ENCODE peak calls at places on chromosomes 1 and 21, in ten cellular contexts. Q, C, P, W, G, M, N, O, V and F are unnamed samples.

GRCh38 chr1:18526436-18527275 is 45.9 kb downstream of the KLHDC7A start:
- DNase-seq in Q (no peak), G (no peak), V (no peak), M (no peak), C (no peak), P (no peak), O (peak; percentile 14), W (no peak), N (no peak), F (no peak)

GRCh38 chr1:195663549-195664280 is 944.5 kb downstream of the KCNT2 start:
- DNase-seq in O (no peak), C (no peak), P (no peak), W (no peak), M (no peak), V (no peak), Q (no peak), N (no peak), G (peak; percentile 37), F (peak; percentile 68)

GRCh38 chr1:63317007-63317813 is 5.2 kb upstream of the FOXD3 start:
- DNase-seq in C (peak; percentile 80), O (peak; percentile 70), W (no peak), M (peak; percentile 85), N (peak; percentile 37), V (peak; percentile 64), G (peak; percentile 78), Q (peak; percentile 65), P (peak; percentile 81), F (peak; percentile 61)

GRCh38 chr1:233802611-233803010 is 101.9 kb upstream of the SLC35F3 start:
- DNase-seq in G (no peak), V (no peak), M (no peak), P (no peak), C (no peak), Q (no peak), N (no peak), O (no peak), W (no peak), F (no peak)

GRCh38 chr1:198643001-198643400 is 4.2 kb downstream of the PTPRC start:
- DNase-seq in Q (no peak), C (no peak), O (no peak), M (no peak), N (no peak), V (no peak), G (no peak), W (no peak), P (no peak), F (no peak)

GRCh38 chr1:174060090-174060489 is 37.9 kb upstream of the RC3H1 start:
- DNase-seq in C (no peak), Q (no peak), W (no peak), N (no peak), V (no peak), O (no peak), M (no peak), P (no peak), G (no peak), F (no peak)

GRCh38 chr21:22728091-22728490 is 1729.9 kb downstream of the NCAM2 start:
- DNase-seq in N (no peak), V (no peak), O (no peak), C (no peak), Q (no peak), G (no peak), P (no peak), W (no peak), M (no peak), F (no peak)

GRCh38 chr1:22387888-22388564 is 63.6 kb upstream of the ZBTB40 start:
- DNase-seq in M (no peak), N (no peak), G (no peak), O (no peak), P (no peak), C (no peak), V (no peak), W (no peak), Q (no peak), F (no peak)

GRCh38 chr1:22420456-22421053 is 31.1 kb upstream of the ZBTB40 start:
- DNase-seq in G (peak; percentile 66), C (peak; percentile 78), M (peak; percentile 87), Q (peak; percentile 70), P (peak; percentile 80), W (peak; percentile 85), V (peak; percentile 87), O (peak; percentile 87), N (peak; percentile 89), F (peak; percentile 91)

GRCh38 chr1:157542676-157543075 is 9.6 kb downstream of the FCRL5 start:
- DNase-seq in O (no peak), G (no peak), Q (no peak), P (no peak), C (no peak), W (no peak), M (no peak), V (peak; percentile 12), N (no peak), F (no peak)

GRCh38 chr1:173473599-173474011 is 3.5 kb upstream of the PRDX6 start:
- DNase-seq in Q (no peak), G (peak; percentile 29), C (no peak), W (no peak), M (no peak), O (no peak), P (no peak), N (no peak), V (no peak), F (peak; percentile 67)

DNA sequence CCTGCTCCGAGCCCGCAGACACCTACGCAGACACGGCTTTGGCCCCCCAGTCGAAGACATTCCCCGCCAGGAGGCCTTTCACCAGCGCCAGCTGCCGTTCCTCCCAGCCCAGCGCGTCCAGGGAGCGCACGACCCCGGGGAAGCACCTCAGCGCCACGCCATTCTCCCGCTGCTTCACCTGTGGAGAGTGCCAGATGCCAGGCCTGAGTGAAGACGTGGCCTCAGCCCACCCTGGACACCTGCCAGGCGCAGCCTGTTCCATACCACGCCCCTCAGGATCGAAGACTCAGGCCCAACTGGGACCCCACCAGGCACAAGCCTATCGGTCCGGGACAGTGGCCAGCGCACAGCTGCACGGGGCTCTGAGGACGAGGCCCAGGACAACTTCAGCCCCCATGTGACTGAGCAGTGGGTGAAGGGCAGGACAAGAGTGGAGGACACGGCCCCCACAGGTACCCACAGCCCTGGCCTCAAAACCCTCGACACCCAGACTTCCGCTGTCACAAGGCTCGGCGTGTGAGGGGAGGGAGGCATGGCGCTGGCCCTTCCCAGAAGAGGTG is 13.5 kb downstream of the PANK4 start:
- DNase-seq in O (no peak), W (no peak), N (no peak), C (no peak), M (no peak), Q (no peak), G (no peak), V (no peak), P (no peak), F (no peak)
- H3K36me3 ChIP-seq in O (peaks cover 40% of the 10 kb centered on the region), W (peaks cover 99% of the 10 kb centered on the region), N (no peaks in the 10 kb centered on the region), C (peaks cover 95% of the 10 kb centered on the region), M (peaks cover 74% of the 10 kb centered on the region), Q (peaks cover 97% of the 10 kb centered on the region), G (peaks cover 7% of the 10 kb centered on the region), V (peaks cover 47% of the 10 kb centered on the region), P (peaks cover 48% of the 10 kb centered on the region), F (peaks cover 77% of the 10 kb centered on the region)

DNA sequence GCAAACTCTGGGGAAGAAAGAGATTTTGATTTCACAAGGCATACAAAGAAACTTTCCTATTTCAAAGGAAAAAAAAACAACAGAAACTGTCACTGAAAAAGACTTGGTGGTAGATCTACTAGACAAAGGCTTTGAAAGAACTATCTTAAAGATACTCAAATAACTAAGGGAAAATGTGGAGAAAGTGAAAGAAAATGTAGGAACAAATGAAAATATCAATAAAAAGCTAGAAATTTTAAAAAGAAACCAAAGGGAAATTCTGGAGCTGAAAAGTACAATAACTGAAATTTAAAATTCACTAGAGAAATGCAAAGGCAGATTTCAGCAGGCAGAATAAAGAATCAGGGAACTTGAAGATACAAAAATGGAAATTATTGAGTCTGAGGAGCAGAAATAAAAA is 6.2 kb downstream of the COL6A2 start:
- DNase-seq in O (no peak), P (no peak), G (no peak), Q (no peak), N (no peak), W (no peak), V (no peak), C (no peak), M (no peak), F (no peak)
- H3K9me3 ChIP-seq in O (no peaks in the 10 kb centered on the region), P (no peaks in the 10 kb centered on the region), G (peaks cover 12% of the 10 kb centered on the region), Q (peaks cover 7% of the 10 kb centered on the region), N (no peaks in the 10 kb centered on the region), W (no peaks in the 10 kb centered on the region), V (no peaks in the 10 kb centered on the region), C (no peaks in the 10 kb centered on the region), M (no peaks in the 10 kb centered on the region), F (peaks cover 3% of the 10 kb centered on the region)

GRCh38 chr1:48853006-48853405 is 76.3 kb upstream of the BEND5 start:
- DNase-seq in V (no peak), O (no peak), Q (no peak), N (peak; percentile 22), M (no peak), P (no peak), W (no peak), C (no peak), G (no peak), F (peak; percentile 84)

GRCh38 chr1:48848035-48848434 is 71.3 kb upstream of the BEND5 start:
- DNase-seq in W (no peak), P (no peak), G (no peak), V (no peak), Q (no peak), M (no peak), C (no peak), O (no peak), N (no peak), F (no peak)

GRCh38 chr1:48851638-48852037 is 74.9 kb upstream of the BEND5 start:
- DNase-seq in P (no peak), W (no peak), N (no peak), Q (no peak), V (no peak), G (no peak), M (no peak), O (no peak), C (no peak), F (no peak)
- H3K36me3 ChIP-seq in P (no peaks in the 10 kb centered on the region), W (no peaks in the 10 kb centered on the region), N (no peaks in the 10 kb centered on the region), Q (no peaks in the 10 kb centered on the region), V (no peaks in the 10 kb centered on the region), G (no peaks in the 10 kb centered on the region), M (no peaks in the 10 kb centered on the region), O (no peaks in the 10 kb centered on the region), C (no peaks in the 10 kb centered on the region), F (no peaks in the 10 kb centered on the region)

GRCh38 chr21:27647401-27647800 is 680.5 kb upstream of the ADAMTS5 start:
- DNase-seq in G (no peak), V (no peak), O (no peak), M (no peak), Q (no peak), W (no peak), P (no peak), C (no peak), N (no peak), F (no peak)

GRCh38 chr21:27647921-27648320 is 681.0 kb upstream of the ADAMTS5 start:
- DNase-seq in V (no peak), C (no peak), G (no peak), P (no peak), M (no peak), O (no peak), W (no peak), Q (no peak), N (no peak), F (no peak)

GRCh38 chr21:27646691-27647090 is 679.8 kb upstream of the ADAMTS5 start:
- DNase-seq in N (no peak), G (no peak), W (no peak), C (no peak), M (no peak), O (no peak), P (no peak), Q (no peak), V (no peak), F (no peak)

GRCh38 chr21:27643326-27643725 is 676.4 kb upstream of the ADAMTS5 start:
- DNase-seq in G (no peak), Q (no peak), C (no peak), P (no peak), V (no peak), M (no peak), W (no peak), N (no peak), O (no peak), F (peak; percentile 52)

GRCh38 chr21:27645285-27645684 is 678.4 kb upstream of the ADAMTS5 start:
- DNase-seq in N (no peak), O (no peak), C (no peak), Q (no peak), W (no peak), P (no peak), G (no peak), M (no peak), V (no peak), F (peak; percentile 46)
- H3K9me3 ChIP-seq in N (no peaks in the 10 kb centered on the region), O (no peaks in the 10 kb centered on the region), C (no peaks in the 10 kb centered on the region), Q (no peaks in the 10 kb centered on the region), W (no peaks in the 10 kb centered on the region), P (no peaks in the 10 kb centered on the region), G (peaks cover 17% of the 10 kb centered on the region), M (no peaks in the 10 kb centered on the region), V (no peaks in the 10 kb centered on the region), F (no peaks in the 10 kb centered on the region)